ENCODE peak calls at places on chromosomes 12 and 14, in nine cellular contexts. D is endothelial cell, Z is astrocyte, M is kidney epithelial cell, F is lower lobe of right lung, L is cardiac muscle cell, J is heart left ventricle, V is GM13976, G is progenitor cell of endocrine pancreas. O is an unnamed sample.

GRCh38 chr12:123916729-123917128 is 55.9 kb downstream of the CCDC92 start:
- DNase-seq in J (no peak), G (no peak), Z (peak), V (no peak), D (no peak), F (no peak), M (no peak), L (no peak), O (peak)

GRCh38 chr12:102612008-102612407 is 131.6 kb upstream of the IGF1 start:
- DNase-seq in L (no peak), G (no peak), Z (no peak), V (no peak), F (no peak), D (no peak), M (no peak), J (no peak), O (no peak)

GRCh38 chr14:39109893-39110715 is 4.0 kb upstream of the GEMIN2 start:
- DNase-seq in M (no peak), L (no peak), V (peak), D (no peak), Z (no peak), F (no peak), J (no peak), G (no peak), O (no peak)

GRCh38 chr14:104307627-104308401 is 169.4 kb downstream of the KIF26A start:
- DNase-seq in L (no peak), Z (no peak), F (no peak), M (no peak), D (no peak), J (no peak), V (no peak), G (no peak), O (no peak)

GRCh38 chr12:28963554-28963953 is 185.5 kb upstream of the FAR2 start:
- DNase-seq in F (no peak), M (no peak), D (no peak), V (no peak), G (no peak), J (no peak), L (peak), Z (peak), O (no peak)

GRCh38 chr14:44372807-44373497 is 134.1 kb downstream of the FSCB start:
- DNase-seq in J (no peak), V (no peak), G (no peak), M (no peak), L (no peak), Z (no peak), D (no peak), F (no peak), O (no peak)

GRCh38 chr14:59161571-59162175 is 26.8 kb upstream of the DAAM1 start:
- DNase-seq in Z (peak), D (no peak), M (peak), L (peak), F (no peak), G (no peak), J (peak), V (peak), O (peak)

GRCh38 chr14:59254911-59255545 is 66.6 kb downstream of the DAAM1 start:
- DNase-seq in F (no peak), D (no peak), V (no peak), L (peak), J (peak), Z (peak), M (no peak), G (no peak), O (no peak)

GRCh38 chr12:1434296-1434955 is 160.0 kb downstream of the FBXL14 start:
- DNase-seq in M (no peak), L (no peak), G (no peak), Z (no peak), V (no peak), F (no peak), D (no peak), J (no peak), O (no peak)
- TF ChIP-seq CTCF in M (no peak), L (no peak), G (no peak), Z (no peak), V (no peak), F (no peak), D (no peak), J (no peak), O (no peak)

DNA sequence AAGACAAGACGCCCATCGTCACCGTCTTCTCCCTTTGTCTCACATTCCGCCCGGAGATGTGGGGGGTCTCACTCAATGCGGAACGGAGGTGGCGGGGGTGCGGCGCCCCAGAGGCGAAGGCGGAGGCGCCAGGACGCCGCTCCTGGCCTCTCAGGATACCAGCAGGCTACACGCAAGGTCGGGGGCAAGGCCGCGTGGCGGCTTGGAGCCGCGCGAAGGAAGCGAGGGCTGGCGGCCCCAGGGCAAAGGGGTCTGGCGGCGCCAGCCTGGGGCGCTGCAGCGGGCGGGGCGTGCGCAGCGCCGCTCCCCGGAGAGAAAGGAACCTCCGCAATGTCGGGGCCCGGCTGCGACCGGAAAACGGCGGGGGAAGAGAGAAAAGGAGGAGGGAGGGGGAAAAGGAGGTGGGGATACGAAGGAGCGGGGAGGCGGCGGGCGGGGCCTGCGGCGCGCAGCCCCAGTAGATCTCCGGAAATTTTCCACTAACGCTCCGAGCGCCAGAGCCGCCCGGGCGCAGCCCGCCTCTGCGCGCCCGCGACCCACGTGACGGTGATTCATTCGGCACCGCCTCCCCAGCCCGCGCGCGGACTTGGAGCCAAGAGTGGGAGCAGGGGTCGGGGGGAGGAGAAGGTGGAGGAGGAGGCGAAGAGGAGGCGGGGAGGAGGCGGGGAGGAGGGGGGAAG is 10.5 kb upstream of the SLC38A2 start:
- DNase-seq in F (peak), G (peak), V (peak), M (no peak), Z (peak), L (peak), D (peak), J (peak), O (peak)
- TF ChIP-seq CTCF in F (no peak), G (peak), V (peak), M (no peak), Z (no peak), L (peak), D (no peak), J (peak), O (no peak)

GRCh38 chr12:47885566-47885965 is 19.2 kb downstream of the VDR start:
- DNase-seq in G (no peak), V (no peak), D (no peak), L (peak), J (no peak), M (no peak), Z (no peak), F (no peak), O (no peak)
- TF ChIP-seq CTCF in G (no peak), V (no peak), D (no peak), L (no peak), J (no peak), M (no peak), Z (no peak), F (no peak), O (no peak)

DNA sequence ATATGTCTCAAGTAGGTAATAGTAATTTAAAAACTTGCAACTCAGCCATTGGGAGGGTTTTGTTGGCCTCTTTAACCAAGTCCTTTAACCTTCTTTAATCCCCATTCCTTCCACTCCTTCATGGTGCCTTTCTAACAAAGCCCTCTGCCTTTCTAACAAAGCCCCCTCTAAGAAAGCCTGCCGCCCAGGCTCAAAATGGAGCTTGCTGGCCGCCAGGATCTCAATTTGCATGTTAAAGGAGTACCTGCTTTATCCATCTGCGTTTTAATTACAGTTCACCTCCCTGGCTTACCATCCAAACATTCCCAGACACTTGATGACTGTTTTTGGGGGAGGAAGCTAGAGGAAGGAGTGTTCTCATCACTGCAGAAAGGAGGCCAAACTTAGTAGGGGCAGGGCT is 183.4 kb downstream of the PTPN11 start:
- DNase-seq in J (no peak), D (no peak), V (no peak), Z (no peak), L (no peak), F (no peak), M (no peak), G (no peak), O (no peak)
- TF ChIP-seq CTCF in J (no peak), D (no peak), V (no peak), Z (no peak), L (no peak), F (no peak), M (no peak), G (no peak), O (no peak)

GRCh38 chr14:50037240-50037639 is 79.1 kb downstream of the VCPKMT start:
- DNase-seq in L (no peak), G (no peak), F (no peak), V (no peak), J (no peak), D (no peak), Z (no peak), M (no peak), O (no peak)

GRCh38 chr14:50037837-50038236 is 78.5 kb downstream of the VCPKMT start:
- DNase-seq in D (no peak), L (peak), G (no peak), F (peak), Z (no peak), J (peak), M (no peak), V (peak), O (no peak)

GRCh38 chr14:50039120-50039517 is 77.3 kb downstream of the VCPKMT start:
- DNase-seq in Z (no peak), J (no peak), F (no peak), M (no peak), L (no peak), G (no peak), D (no peak), V (no peak), O (no peak)

GRCh38 chr14:50039734-50040400 is 76.5 kb downstream of the VCPKMT start:
- DNase-seq in L (peak), V (no peak), D (no peak), M (no peak), F (peak), J (peak), Z (peak), G (no peak), O (no peak)

DNA sequence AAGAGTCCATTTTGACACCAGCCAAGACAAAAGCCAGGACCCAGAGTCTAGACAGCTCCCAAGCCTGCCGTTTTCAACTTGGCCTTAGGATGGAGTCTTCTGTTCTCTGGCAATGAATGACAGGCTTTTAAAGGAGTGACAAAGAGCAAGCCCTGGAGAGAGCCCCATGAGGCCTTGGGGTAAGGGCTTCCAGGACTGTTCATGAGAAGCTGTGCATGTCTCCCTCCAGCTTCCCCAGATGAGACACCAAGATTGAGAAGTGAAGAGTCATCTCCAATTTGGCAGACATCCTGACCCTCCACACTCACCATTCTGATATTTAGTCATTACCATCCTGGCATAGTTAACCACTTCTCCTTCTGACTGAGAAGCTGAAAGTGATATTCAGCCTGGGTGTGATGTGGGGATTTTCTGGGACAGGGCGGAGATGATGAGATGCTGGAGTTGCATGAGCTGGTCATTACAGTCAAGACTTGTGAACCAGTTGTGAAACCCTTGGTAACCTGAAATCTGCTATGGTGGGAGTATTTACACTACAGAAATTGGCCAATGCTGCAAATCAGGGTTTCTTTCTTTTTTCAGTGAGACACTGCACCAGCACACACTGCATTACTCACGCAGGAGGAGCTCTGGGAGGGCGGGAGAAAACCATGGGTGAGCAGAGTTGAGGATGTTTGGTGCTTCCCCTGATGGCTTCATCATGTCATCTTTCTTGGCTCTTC is 77.8 kb downstream of the VCPKMT start:
- DNase-seq in L (peak), V (peak), Z (peak), D (no peak), M (no peak), F (no peak), G (no peak), J (peak), O (peak)
- TF ChIP-seq CTCF in L (no peak), V (no peak), Z (no peak), D (no peak), M (no peak), F (no peak), G (no peak), J (no peak), O (no peak)

O was measured in activated CD8-positive, alpha-beta T cell treated with anti-CD3 and anti-CD28 coated beads for 36 hours.